ENCODE peak calls at places on chromosomes 4 and X, in four cellular contexts. One of them, this sample, is unnamed. For H3K4me1, the result is how much of the 10 kb centered on the place peaks cover.

GRCh38 chr4:144288011-144288903 is 147.7 kb upstream of the GYPA start:
- DNase-seq in ovary: no peak
- DNase-seq in stomach: no peak
- DNase-seq in PC-3: no peak
- DNase-seq in this sample: no peak

GRCh38 chr4:28225005-28225404 is 1364.4 kb downstream of the STIM2 start:
- DNase-seq in PC-3: peak
- DNase-seq in ovary: no peak
- DNase-seq in stomach: no peak
- DNase-seq in this sample: no peak

GRCh38 chr4:180617203-180617602 is 1626.0 kb upstream of the TENM3 start:
- DNase-seq in ovary: no peak
- DNase-seq in PC-3: peak
- DNase-seq in stomach: no peak
- DNase-seq in this sample: no peak

GRCh38 chr4:82469776-82470345 is 39.5 kb downstream of the ENOPH1 start:
- DNase-seq in stomach: no peak
- DNase-seq in ovary: peak
- DNase-seq in PC-3: no peak
- DNase-seq in this sample: no peak

GRCh38 chrX:41912922-41913321 is 10.4 kb downstream of the CASK start:
- DNase-seq in ovary: no peak
- DNase-seq in PC-3: peak
- DNase-seq in stomach: no peak
- DNase-seq in this sample: no peak

GRCh38 chrX:47651043-47651905 is 911 bp upstream of the ELK1 start:
- DNase-seq in ovary: no peak
- DNase-seq in PC-3: no peak
- DNase-seq in stomach: no peak
- DNase-seq in this sample: no peak

GRCh38 chr4:140246216-140246615 is 92.2 kb upstream of the MAML3 start:
- DNase-seq in PC-3: no peak
- DNase-seq in ovary: no peak
- DNase-seq in stomach: no peak
- DNase-seq in this sample: no peak

GRCh38 chr4:121182296-121182695 is 18.2 kb upstream of the TNIP3 start:
- DNase-seq in stomach: no peak
- DNase-seq in PC-3: peak
- DNase-seq in ovary: no peak
- DNase-seq in this sample: peak

GRCh38 chr4:157558016-157558415 is 337.5 kb downstream of the GRIA2 start:
- DNase-seq in stomach: no peak
- DNase-seq in PC-3: no peak
- DNase-seq in ovary: no peak
- DNase-seq in this sample: no peak

GRCh38 chrX:106481341-106481740 is 130.4 kb upstream of the RADX start:
- DNase-seq in PC-3: peak
- DNase-seq in ovary: no peak
- DNase-seq in stomach: peak
- DNase-seq in this sample: peak

GRCh38 chrX:72478351-72478750 is 94.3 kb downstream of the HDAC8 start:
- DNase-seq in ovary: no peak
- DNase-seq in PC-3: no peak
- DNase-seq in stomach: no peak
- DNase-seq in this sample: no peak

GRCh38 chr4:56465599-56466295 is 1.7 kb upstream of the SRP72 start:
- DNase-seq in ovary: no peak
- DNase-seq in PC-3: peak
- DNase-seq in stomach: no peak
- DNase-seq in this sample: no peak

GRCh38 chr4:53734584-53735363 is 143.5 kb upstream of the LNX1 start:
- DNase-seq in PC-3: peak
- DNase-seq in stomach: no peak
- DNase-seq in ovary: no peak
- DNase-seq in this sample: no peak

GRCh38 chr4:106971586-106971985 is 64.5 kb downstream of the DKK2 start:
- DNase-seq in stomach: no peak
- DNase-seq in ovary: no peak
- DNase-seq in PC-3: no peak
- DNase-seq in this sample: no peak

GRCh38 chrX:40277672-40278071 is 179.9 kb upstream of the BCOR start:
- DNase-seq in ovary: no peak
- DNase-seq in stomach: no peak
- DNase-seq in PC-3: no peak
- DNase-seq in this sample: no peak

GRCh38 chr4:72430050-72430449 is 139.0 kb downstream of the ADAMTS3 start:
- DNase-seq in ovary: no peak
- DNase-seq in stomach: no peak
- DNase-seq in PC-3: peak
- DNase-seq in this sample: no peak

GRCh38 chr4:72430988-72431387 is 138.0 kb downstream of the ADAMTS3 start:
- DNase-seq in PC-3: no peak
- DNase-seq in stomach: no peak
- DNase-seq in ovary: no peak
- DNase-seq in this sample: no peak

GRCh38 chr4:72427022-72427421 is 142.0 kb downstream of the ADAMTS3 start:
- DNase-seq in stomach: no peak
- DNase-seq in PC-3: no peak
- DNase-seq in ovary: no peak
- DNase-seq in this sample: no peak

GRCh38 chr4:72429397-72429889 is 139.6 kb downstream of the ADAMTS3 start:
- DNase-seq in PC-3: no peak
- DNase-seq in ovary: no peak
- DNase-seq in stomach: no peak
- DNase-seq in this sample: no peak

DNA sequence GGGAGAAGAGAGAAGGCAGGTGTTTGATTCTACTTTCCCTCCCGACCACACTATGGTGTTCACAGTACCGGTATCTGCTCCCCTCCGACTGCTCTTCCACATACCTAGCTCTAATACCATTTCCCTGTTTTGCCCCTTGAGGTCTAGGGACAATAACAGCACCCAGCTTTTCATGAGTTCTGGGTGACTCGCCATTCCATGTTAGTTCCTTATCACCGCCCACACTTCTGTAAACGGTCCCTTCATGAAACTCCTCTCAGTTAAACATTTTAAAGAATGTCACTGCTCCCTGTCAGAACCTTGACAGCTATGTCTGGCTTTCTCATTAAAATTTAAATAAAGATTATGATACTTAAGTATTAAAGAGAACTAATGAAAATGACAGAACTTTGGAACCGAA is 136.7 kb downstream of the ADAMTS3 start:
- DNase-seq in stomach: no peak
- DNase-seq in ovary: no peak
- DNase-seq in PC-3: no peak
- DNase-seq in this sample: no peak
- H3K4me1 ChIP-seq in stomach: under half
- H3K4me1 ChIP-seq in ovary: under half
- H3K4me1 ChIP-seq in PC-3: under half
- H3K4me1 ChIP-seq in this sample: under half

GRCh38 chrX:153922286-153922573 is 3.8 kb downstream of the ARHGAP4 start:
- DNase-seq in stomach: no peak
- DNase-seq in PC-3: no peak
- DNase-seq in ovary: no peak
- DNase-seq in this sample: no peak
- H3K4me1 ChIP-seq in stomach: under half
- H3K4me1 ChIP-seq in PC-3: under half
- H3K4me1 ChIP-seq in ovary: under half
- H3K4me1 ChIP-seq in this sample: half or more

GRCh38 chr4:40617903-40618302 is 11.8 kb downstream of the RBM47 start:
- DNase-seq in stomach: no peak
- DNase-seq in ovary: no peak
- DNase-seq in PC-3: no peak
- DNase-seq in this sample: no peak
- H3K4me1 ChIP-seq in stomach: under half
- H3K4me1 ChIP-seq in ovary: under half
- H3K4me1 ChIP-seq in PC-3: under half
- H3K4me1 ChIP-seq in this sample: under half

GRCh38 chr4:41992967-41993857 is 2.9 kb downstream of the SLC30A9 start:
- DNase-seq in stomach: no peak
- DNase-seq in PC-3: no peak
- DNase-seq in ovary: no peak
- DNase-seq in this sample: no peak
- H3K4me1 ChIP-seq in stomach: under half
- H3K4me1 ChIP-seq in PC-3: under half
- H3K4me1 ChIP-seq in ovary: under half
- H3K4me1 ChIP-seq in this sample: under half

GRCh38 chr4:36313687-36314086 is 32.3 kb downstream of the DTHD1 start:
- DNase-seq in PC-3: no peak
- DNase-seq in ovary: no peak
- DNase-seq in stomach: no peak
- DNase-seq in this sample: no peak

GRCh38 chr4:36308150-36308549 is 26.7 kb downstream of the DTHD1 start:
- DNase-seq in stomach: no peak
- DNase-seq in ovary: no peak
- DNase-seq in PC-3: no peak
- DNase-seq in this sample: no peak

GRCh38 chr4:36310237-36310636 is 28.8 kb downstream of the DTHD1 start:
- DNase-seq in ovary: no peak
- DNase-seq in stomach: no peak
- DNase-seq in PC-3: no peak
- DNase-seq in this sample: no peak

GRCh38 chr4:36312511-36312910 is 31.1 kb downstream of the DTHD1 start:
- DNase-seq in PC-3: no peak
- DNase-seq in ovary: no peak
- DNase-seq in stomach: no peak
- DNase-seq in this sample: no peak

GRCh38 chr4:36310793-36311192 is 29.4 kb downstream of the DTHD1 start:
- DNase-seq in ovary: no peak
- DNase-seq in stomach: no peak
- DNase-seq in PC-3: no peak
- DNase-seq in this sample: no peak
- H3K4me1 ChIP-seq in ovary: under half
- H3K4me1 ChIP-seq in stomach: under half
- H3K4me1 ChIP-seq in PC-3: under half
- H3K4me1 ChIP-seq in this sample: under half

GRCh38 chr4:168560184-168560834 is 63.5 kb downstream of the PALLD start:
- DNase-seq in ovary: no peak
- DNase-seq in PC-3: peak
- DNase-seq in stomach: peak
- DNase-seq in this sample: no peak
- H3K4me1 ChIP-seq in ovary: under half
- H3K4me1 ChIP-seq in PC-3: half or more
- H3K4me1 ChIP-seq in stomach: under half
- H3K4me1 ChIP-seq in this sample: under half